ENCODE peak calls at places on chromosomes 6 and 20, in eight cellular contexts. M is DND-41, A is fibroblast of lung, B is fibroblast of villous mesenchyme, W is NB4, I is RWPE1, V is mammary epithelial cell, K is ovary. R is an unnamed sample.

GRCh38 chr6:127762284-127762683 is 138.6 kb downstream of the THEMIS start:
- DNase-seq in M (no peak), A (no peak), B (no peak), W (no peak), I (no peak), V (no peak), K (no peak), R (no peak)

GRCh38 chr20:9884666-9885065 is 45.8 kb upstream of the PAK5 start:
- DNase-seq in M (no peak), A (no peak), B (no peak), W (no peak), I (no peak), V (no peak), K (no peak), R (no peak)

GRCh38 chr6:35831257-35832007 is 26.3 kb downstream of the LHFPL5 start:
- DNase-seq in M (no peak), A (no peak), B (no peak), W (no peak), I (no peak), V (no peak), K (no peak), R (no peak)

GRCh38 chr6:80223743-80224212 is 117.3 kb downstream of the BCKDHB start:
- DNase-seq in M (no peak), A (peak), B (no peak), W (no peak), I (no peak), V (no peak), K (no peak), R (no peak)

GRCh38 chr6:29591677-29592076 is 6.8 kb downstream of the OR2H2 start:
- DNase-seq in M (no peak), A (no peak), B (no peak), W (no peak), I (no peak), V (no peak), K (no peak), R (no peak)

GRCh38 chr6:166470029-166470862 is 87.5 kb upstream of the MPC1 start:
- DNase-seq in M (no peak), A (no peak), B (no peak), W (no peak), I (peak), V (no peak), K (no peak), R (no peak)

GRCh38 chr20:41853803-41854202 is 235.6 kb upstream of the CHD6 start:
- DNase-seq in M (no peak), A (no peak), B (no peak), W (no peak), I (no peak), V (no peak), K (no peak), R (no peak)

GRCh38 chr20:62480318-62480717 is 4.5 kb upstream of the GATA5 start:
- DNase-seq in M (no peak), A (no peak), B (no peak), W (peak), I (no peak), V (no peak), K (no peak), R (no peak)

GRCh38 chr20:2900845-2901592 is 27.7 kb downstream of the PTPRA start:
- DNase-seq in M (no peak), A (no peak), B (no peak), W (peak), I (no peak), V (no peak), K (no peak), R (no peak)

GRCh38 chr6:137240168-137240567 is 21.0 kb upstream of the IFNGR1 start:
- DNase-seq in M (no peak), A (peak), B (peak), W (peak), I (no peak), V (peak), K (no peak), R (peak)

GRCh38 chr20:41956316-41957050 is 338.3 kb upstream of the CHD6 start:
- DNase-seq in M (peak), A (no peak), B (peak), W (peak), I (no peak), V (no peak), K (no peak), R (no peak)

GRCh38 chr6:121480099-121480713 is 44.8 kb downstream of the GJA1 start:
- DNase-seq in M (no peak), A (no peak), B (no peak), W (peak), I (no peak), V (no peak), K (no peak), R (no peak)

GRCh38 chr6:109595998-109596397 is 95.0 kb downstream of the AK9 start:
- DNase-seq in M (peak), A (peak), B (peak), W (peak), I (peak), V (peak), K (no peak), R (no peak)

GRCh38 chr6:4687656-4687988 is 88.6 kb upstream of the CDYL start:
- DNase-seq in M (no peak), A (no peak), B (no peak), W (no peak), I (no peak), V (no peak), K (no peak), R (no peak)

GRCh38 chr20:40195742-40196141 is 493.3 kb downstream of the MAFB start:
- DNase-seq in M (no peak), A (no peak), B (no peak), W (no peak), I (no peak), V (no peak), K (no peak), R (no peak)

GRCh38 chr6:101146389-101146788 is 247.1 kb upstream of the GRIK2 start:
- DNase-seq in M (no peak), A (peak), B (peak), W (no peak), I (peak), V (peak), K (no peak), R (no peak)

GRCh38 chr20:37681384-37681977 is 12.3 kb upstream of the CTNNBL1 start:
- DNase-seq in M (no peak), A (no peak), B (no peak), W (no peak), I (no peak), V (no peak), K (no peak), R (no peak)

GRCh38 chr6:47134476-47135189 is 92.5 kb upstream of the ADGRF1 start:
- DNase-seq in M (no peak), A (peak), B (peak), W (peak), I (peak), V (peak), K (no peak), R (no peak)

GRCh38 chr6:30447237-30447636 is 42.1 kb upstream of the HLA-E start:
- DNase-seq in M (no peak), A (no peak), B (no peak), W (no peak), I (no peak), V (no peak), K (no peak), R (no peak)

GRCh38 chr6:33297956-33298772 is 578 bp downstream of the RGL2 start:
- DNase-seq in M (peak), A (peak), B (peak), W (peak), I (peak), V (peak), K (peak), R (peak)

GRCh38 chr6:52284131-52284459 is 447 bp downstream of the MCM3 start:
- DNase-seq in M (peak), A (no peak), B (no peak), W (peak), I (peak), V (no peak), K (no peak), R (peak)

GRCh38 chr6:165858571-165858970 is 195.5 kb upstream of the PDE10A start:
- DNase-seq in M (no peak), A (no peak), B (peak), W (no peak), I (no peak), V (no peak), K (no peak), R (no peak)

GRCh38 chr6:88165877-88166492 is at the start of gene CNR1:
- DNase-seq in M (no peak), A (peak), B (peak), W (no peak), I (peak), V (peak), K (peak), R (peak)

GRCh38 chr20:46894971-46895905 is 595 bp downstream of the EYA2 start:
- DNase-seq in M (no peak), A (peak), B (peak), W (no peak), I (no peak), V (peak), K (no peak), R (no peak)

GRCh38 chr6:119978274-119978889 is 628.8 kb upstream of the MAN1A1 start:
- DNase-seq in M (no peak), A (peak), B (peak), W (peak), I (peak), V (peak), K (no peak), R (peak)

GRCh38 chr6:152975204-152975915 is 7.5 kb downstream of the FBXO5 start:
- DNase-seq in M (no peak), A (peak), B (peak), W (peak), I (no peak), V (no peak), K (no peak), R (no peak)

GRCh38 chr6:43186019-43186418 is 4.0 kb downstream of the CUL9 start:
- DNase-seq in M (no peak), A (no peak), B (no peak), W (no peak), I (no peak), V (no peak), K (peak), R (no peak)

GRCh38 chr20:41329435-41330342 is 10.9 kb upstream of the LPIN3 start:
- DNase-seq in M (peak), A (peak), B (peak), W (peak), I (peak), V (peak), K (peak), R (peak)

GRCh38 chr6:14177413-14178082 is 60.0 kb downstream of the CD83 start:
- DNase-seq in M (no peak), A (no peak), B (no peak), W (no peak), I (no peak), V (peak), K (no peak), R (no peak)

DNA sequence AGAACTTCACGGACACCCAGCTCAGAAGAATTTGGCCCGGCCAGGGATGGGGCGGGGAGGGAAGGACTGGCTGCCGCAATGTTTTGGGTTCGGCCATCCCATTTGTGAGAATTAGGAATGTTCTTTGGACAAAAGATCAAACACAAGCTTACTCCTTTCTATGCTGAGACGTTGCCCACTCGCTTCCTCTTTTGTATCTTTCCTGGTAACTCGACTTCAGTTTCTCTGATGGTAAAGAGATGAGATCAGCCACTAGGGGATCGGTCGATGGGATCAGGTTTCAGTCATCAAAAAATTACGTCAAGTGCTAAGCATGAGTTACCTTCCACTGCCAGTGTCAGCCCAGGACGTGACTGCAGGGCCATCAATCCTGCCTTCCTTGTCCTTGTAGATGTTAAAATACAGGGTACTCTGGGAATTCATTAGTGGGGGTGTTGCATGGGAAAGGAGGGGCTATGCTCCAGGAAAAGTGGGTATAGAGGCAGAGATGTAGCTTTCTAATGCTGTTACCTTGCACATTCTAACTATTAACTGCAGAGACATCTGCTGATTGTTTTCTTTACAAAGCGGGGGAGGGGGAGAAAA is 190.2 kb downstream of the TSHZ2 start:
- DNase-seq in M (no peak), A (peak), B (peak), W (peak), I (peak), V (peak), K (peak), R (peak)
- TF ChIP-seq CTCF in M (no peak), A (peak), B (peak), W (peak), I (peak), V (peak), K (peak), R (peak)

DNA sequence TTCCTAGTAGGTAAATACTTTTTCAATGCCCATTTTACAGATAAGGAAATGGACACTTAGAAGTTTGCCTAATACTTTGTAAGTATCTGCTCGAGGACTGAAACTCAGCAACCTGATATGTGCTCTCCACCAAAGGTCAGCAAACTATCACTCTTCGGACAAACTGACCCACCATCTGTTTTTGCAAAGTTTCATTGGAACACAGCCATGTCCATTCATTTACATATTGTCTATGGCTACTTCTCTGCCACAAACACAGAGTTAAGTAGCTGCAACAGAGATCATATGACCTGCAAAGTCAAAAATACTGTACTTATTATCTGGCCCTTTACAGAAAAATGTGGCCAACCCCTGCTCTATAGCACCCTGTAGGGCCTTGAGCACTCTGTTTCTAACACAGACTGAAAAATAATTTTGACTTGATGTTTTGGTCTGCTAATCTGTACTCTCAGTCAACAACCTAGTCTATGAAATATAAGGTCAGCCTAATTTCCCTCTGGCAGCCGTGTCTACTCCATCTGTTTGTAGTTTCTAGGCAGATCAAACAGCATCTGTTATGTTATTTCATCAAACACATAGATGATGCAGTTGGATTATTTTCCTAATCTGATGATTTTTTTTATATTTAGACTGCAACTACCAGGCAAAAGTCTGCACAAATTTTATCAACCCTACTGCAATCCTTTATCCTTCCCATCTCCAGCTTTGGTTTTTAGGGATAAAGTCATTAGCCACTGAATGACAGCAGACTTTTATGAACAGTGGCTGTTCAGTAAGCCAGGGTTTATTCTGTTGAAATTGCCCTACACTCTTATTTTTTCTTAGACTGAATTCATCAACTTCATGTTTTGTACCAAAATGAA is 41.4 kb upstream of the BEND6 start:
- DNase-seq in M (no peak), A (peak), B (peak), W (no peak), I (no peak), V (no peak), K (no peak), R (no peak)
- TF ChIP-seq CTCF in M (no peak), A (no peak), B (no peak), W (no peak), I (no peak), V (no peak), K (no peak), R (no peak)

GRCh38 chr6:161035182-161035980 is 43.8 kb downstream of the MAP3K4 start:
- DNase-seq in M (no peak), A (no peak), B (no peak), W (peak), I (no peak), V (no peak), K (no peak), R (no peak)

GRCh38 chr6:161041274-161041673 is 49.7 kb downstream of the MAP3K4 start:
- DNase-seq in M (no peak), A (no peak), B (no peak), W (no peak), I (no peak), V (no peak), K (no peak), R (no peak)

GRCh38 chr6:161037873-161038228 is 46.3 kb downstream of the MAP3K4 start:
- DNase-seq in M (no peak), A (no peak), B (no peak), W (no peak), I (no peak), V (no peak), K (no peak), R (no peak)

GRCh38 chr6:161035981-161036263 is 44.4 kb downstream of the MAP3K4 start:
- DNase-seq in M (no peak), A (no peak), B (no peak), W (no peak), I (no peak), V (no peak), K (no peak), R (no peak)

DNA sequence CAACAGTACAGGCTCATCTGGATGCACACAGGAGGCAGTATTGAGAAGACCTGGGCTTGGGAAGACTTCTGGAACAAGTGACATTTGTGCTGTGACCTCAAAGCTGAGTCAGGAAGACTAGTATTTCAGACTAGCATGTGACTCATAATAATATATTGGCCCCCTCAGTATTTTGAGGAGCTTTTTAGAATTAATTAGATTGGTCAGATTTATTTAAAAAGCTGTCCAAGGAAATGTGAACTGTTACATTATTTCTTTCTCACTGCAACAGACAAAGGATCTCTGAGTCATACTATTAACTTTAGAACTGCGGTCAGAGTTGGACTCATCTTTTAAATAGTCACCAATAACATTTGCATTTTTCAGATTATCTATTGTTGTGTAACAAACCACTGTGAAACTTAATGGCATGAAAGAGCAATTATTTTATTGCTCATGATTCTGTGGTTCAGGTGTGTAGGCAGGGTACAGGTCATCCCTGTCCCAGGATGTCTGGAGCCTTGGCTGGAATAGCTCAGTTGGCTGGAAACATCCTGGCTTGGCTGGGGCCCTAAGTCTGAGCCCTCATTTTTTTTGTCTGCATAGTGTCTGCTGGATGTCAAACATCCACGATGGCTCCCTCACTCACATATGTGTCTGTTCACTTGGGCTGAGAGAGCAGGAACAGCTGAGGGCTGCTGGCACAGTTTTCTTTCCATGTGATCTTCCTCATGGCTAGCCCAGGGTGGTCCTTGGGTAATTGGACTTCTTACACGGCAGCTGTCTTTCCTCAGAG is 46.8 kb downstream of the MAP3K4 start:
- DNase-seq in M (no peak), A (peak), B (peak), W (no peak), I (peak), V (peak), K (peak), R (peak)
- TF ChIP-seq CTCF in M (no peak), A (peak), B (peak), W (no peak), I (no peak), V (peak), K (no peak), R (no peak)

DNA sequence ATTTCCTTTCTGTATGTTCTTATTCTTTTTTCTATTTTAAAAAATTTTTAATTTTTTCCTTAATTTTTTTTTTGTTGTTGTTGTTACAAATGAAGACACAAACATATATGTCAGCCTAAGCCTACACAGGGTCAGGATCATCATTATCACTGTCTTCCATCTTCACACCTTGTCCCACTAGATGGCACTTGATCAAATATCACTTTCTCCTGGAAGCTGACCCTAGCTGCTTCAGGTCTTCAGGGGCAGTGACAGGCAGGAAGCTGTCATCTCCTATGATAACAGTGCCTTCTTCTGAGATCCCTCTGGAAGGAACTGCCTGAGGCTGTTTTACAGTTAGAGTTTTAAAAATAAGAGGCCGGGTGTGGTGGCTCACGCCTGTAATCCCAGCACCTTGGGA is 70.2 kb upstream of the EEF1E1 start:
- DNase-seq in M (no peak), A (no peak), B (no peak), W (peak), I (no peak), V (no peak), K (no peak), R (no peak)
- TF ChIP-seq CTCF in M (no peak), A (no peak), B (no peak), W (no peak), I (no peak), V (no peak), K (no peak), R (no peak)